ENCODE peak calls at places on chromosome 18, in eight cellular contexts. One of them, this sample, is unnamed.

GRCh38 chr18:79588636-79589481 is 90.7 kb upstream of the CTDP1 start:
- DNase-seq in NCI-H446 treated with DMSO at 0.1 percent for 48 hours: peak
- DNase-seq in A172: peak
- DNase-seq in AG09319: peak
- DNase-seq in posterior vena cava: peak
- DNase-seq in CD4-positive, alpha-beta T cell: no peak
- DNase-seq in NCI-H1417: no peak
- DNase-seq in GM12865: no peak
- DNase-seq in this sample: no peak

GRCh38 chr18:43525149-43525548 is 247.9 kb upstream of the SYT4 start:
- DNase-seq in AG09319: no peak
- DNase-seq in GM12865: no peak
- DNase-seq in NCI-H1417: no peak
- DNase-seq in posterior vena cava: no peak
- DNase-seq in NCI-H446 treated with DMSO at 0.1 percent for 48 hours: peak
- DNase-seq in CD4-positive, alpha-beta T cell: no peak
- DNase-seq in A172: no peak
- DNase-seq in this sample: no peak

GRCh38 chr18:12296087-12296403 is 12.0 kb upstream of the TUBB6 start:
- DNase-seq in CD4-positive, alpha-beta T cell: no peak
- DNase-seq in posterior vena cava: no peak
- DNase-seq in GM12865: no peak
- DNase-seq in NCI-H446 treated with DMSO at 0.1 percent for 48 hours: no peak
- DNase-seq in AG09319: no peak
- DNase-seq in A172: peak
- DNase-seq in NCI-H1417: no peak
- DNase-seq in this sample: no peak

GRCh38 chr18:28115149-28115550 is 61.8 kb downstream of the CDH2 start:
- DNase-seq in posterior vena cava: no peak
- DNase-seq in AG09319: peak
- DNase-seq in NCI-H446 treated with DMSO at 0.1 percent for 48 hours: no peak
- DNase-seq in A172: peak
- DNase-seq in GM12865: no peak
- DNase-seq in NCI-H1417: no peak
- DNase-seq in CD4-positive, alpha-beta T cell: no peak
- DNase-seq in this sample: no peak

GRCh38 chr18:79438581-79438980 is 42.9 kb downstream of the NFATC1 start:
- DNase-seq in CD4-positive, alpha-beta T cell: no peak
- DNase-seq in AG09319: no peak
- DNase-seq in NCI-H1417: no peak
- DNase-seq in NCI-H446 treated with DMSO at 0.1 percent for 48 hours: no peak
- DNase-seq in A172: no peak
- DNase-seq in GM12865: no peak
- DNase-seq in posterior vena cava: no peak
- DNase-seq in this sample: no peak

GRCh38 chr18:8876887-8877286 is 171.5 kb downstream of the MTCL1 start:
- DNase-seq in GM12865: no peak
- DNase-seq in NCI-H446 treated with DMSO at 0.1 percent for 48 hours: no peak
- DNase-seq in A172: no peak
- DNase-seq in posterior vena cava: no peak
- DNase-seq in NCI-H1417: no peak
- DNase-seq in CD4-positive, alpha-beta T cell: no peak
- DNase-seq in AG09319: no peak
- DNase-seq in this sample: no peak

GRCh38 chr18:63155169-63155852 is 164.3 kb downstream of the BCL2 start:
- DNase-seq in AG09319: no peak
- DNase-seq in CD4-positive, alpha-beta T cell: peak
- DNase-seq in NCI-H446 treated with DMSO at 0.1 percent for 48 hours: no peak
- DNase-seq in A172: no peak
- DNase-seq in posterior vena cava: no peak
- DNase-seq in GM12865: peak
- DNase-seq in NCI-H1417: peak
- DNase-seq in this sample: peak

GRCh38 chr18:7084080-7084765 is 33.4 kb downstream of the LAMA1 start:
- DNase-seq in GM12865: peak
- DNase-seq in A172: peak
- DNase-seq in posterior vena cava: no peak
- DNase-seq in CD4-positive, alpha-beta T cell: no peak
- DNase-seq in NCI-H446 treated with DMSO at 0.1 percent for 48 hours: no peak
- DNase-seq in NCI-H1417: no peak
- DNase-seq in AG09319: no peak
- DNase-seq in this sample: no peak

GRCh38 chr18:55663891-55664290 is 75.9 kb upstream of the TCF4 start:
- DNase-seq in AG09319: no peak
- DNase-seq in NCI-H446 treated with DMSO at 0.1 percent for 48 hours: no peak
- DNase-seq in NCI-H1417: no peak
- DNase-seq in A172: no peak
- DNase-seq in posterior vena cava: no peak
- DNase-seq in CD4-positive, alpha-beta T cell: no peak
- DNase-seq in GM12865: no peak
- DNase-seq in this sample: no peak

GRCh38 chr18:23356915-23357421 is 96.1 kb upstream of the RIOK3 start:
- DNase-seq in CD4-positive, alpha-beta T cell: no peak
- DNase-seq in A172: no peak
- DNase-seq in NCI-H446 treated with DMSO at 0.1 percent for 48 hours: no peak
- DNase-seq in AG09319: peak
- DNase-seq in GM12865: no peak
- DNase-seq in NCI-H1417: no peak
- DNase-seq in posterior vena cava: no peak
- DNase-seq in this sample: no peak

GRCh38 chr18:76847926-76848325 is 25.6 kb downstream of the ZNF236 start:
- DNase-seq in NCI-H446 treated with DMSO at 0.1 percent for 48 hours: no peak
- DNase-seq in GM12865: no peak
- DNase-seq in CD4-positive, alpha-beta T cell: no peak
- DNase-seq in AG09319: no peak
- DNase-seq in A172: no peak
- DNase-seq in NCI-H1417: no peak
- DNase-seq in posterior vena cava: no peak
- DNase-seq in this sample: no peak

GRCh38 chr18:52903858-52904257 is 563.9 kb downstream of the DCC start:
- DNase-seq in NCI-H1417: peak
- DNase-seq in AG09319: no peak
- DNase-seq in NCI-H446 treated with DMSO at 0.1 percent for 48 hours: peak
- DNase-seq in CD4-positive, alpha-beta T cell: no peak
- DNase-seq in posterior vena cava: no peak
- DNase-seq in A172: peak
- DNase-seq in GM12865: peak
- DNase-seq in this sample: no peak

GRCh38 chr18:70195852-70196434 is 9.5 kb downstream of the RTTN start:
- DNase-seq in GM12865: peak
- DNase-seq in AG09319: peak
- DNase-seq in NCI-H446 treated with DMSO at 0.1 percent for 48 hours: peak
- DNase-seq in CD4-positive, alpha-beta T cell: no peak
- DNase-seq in A172: no peak
- DNase-seq in NCI-H1417: peak
- DNase-seq in posterior vena cava: no peak
- DNase-seq in this sample: no peak

GRCh38 chr18:29271496-29271895 is 1094.6 kb upstream of the CDH2 start:
- DNase-seq in CD4-positive, alpha-beta T cell: no peak
- DNase-seq in GM12865: no peak
- DNase-seq in NCI-H446 treated with DMSO at 0.1 percent for 48 hours: no peak
- DNase-seq in A172: no peak
- DNase-seq in NCI-H1417: no peak
- DNase-seq in posterior vena cava: no peak
- DNase-seq in AG09319: no peak
- DNase-seq in this sample: no peak

GRCh38 chr18:35662293-35663062 is 80.9 kb downstream of the GALNT1 start:
- DNase-seq in AG09319: no peak
- DNase-seq in GM12865: peak
- DNase-seq in posterior vena cava: no peak
- DNase-seq in NCI-H1417: no peak
- DNase-seq in A172: no peak
- DNase-seq in CD4-positive, alpha-beta T cell: no peak
- DNase-seq in NCI-H446 treated with DMSO at 0.1 percent for 48 hours: no peak
- DNase-seq in this sample: no peak